ENCODE peak calls at places on chromosomes 4 and X, in five cellular contexts. C is neural progenitor cell; D is HL-60; U is BJ; O is CD8-positive, alpha-beta T cell. V is an unnamed sample. For H3K27me3, the result is how much of the 10 kb centered on the place peaks cover.

GRCh38 chr4:14749910-14750309 is 252.4 kb upstream of the CPEB2 start:
- DNase-seq in D (peak), O (peak), C (peak), U (no peak), V (no peak)

GRCh38 chr4:10114607-10115006 is 2.0 kb downstream of the WDR1 start:
- DNase-seq in U (no peak), O (no peak), C (no peak), D (no peak), V (no peak)

GRCh38 chrX:7062276-7062675 is 85.2 kb upstream of the STS start:
- DNase-seq in O (no peak), U (no peak), C (no peak), D (no peak), V (no peak)

GRCh38 chr4:81472249-81473085 is 760 bp upstream of the RASGEF1B start:
- DNase-seq in O (peak), D (peak), U (no peak), C (peak), V (no peak)

GRCh38 chr4:150867148-150867547 is 147.9 kb downstream of the LRBA start:
- DNase-seq in C (peak), O (peak), D (peak), U (peak), V (no peak)

GRCh38 chr4:13521047-13521446 is 23.3 kb downstream of the NKX3-2 start:
- DNase-seq in C (no peak), O (no peak), U (no peak), D (no peak), V (no peak)

GRCh38 chr4:155615054-155615887 is 51.4 kb upstream of the GUCY1A1 start:
- DNase-seq in O (no peak), U (no peak), C (no peak), D (no peak), V (no peak)

GRCh38 chr4:178937130-178937529 is 1494.9 kb upstream of the AGA start:
- DNase-seq in D (no peak), U (no peak), O (no peak), C (no peak), V (no peak)

GRCh38 chr4:163566257-163566656 is 71.8 kb downstream of the TMA16 start:
- DNase-seq in U (no peak), D (no peak), C (no peak), O (no peak), V (no peak)

GRCh38 chr4:116796022-116796421 is 289.4 kb downstream of the TRAM1L1 start:
- DNase-seq in O (no peak), U (no peak), C (peak), D (no peak), V (no peak)

GRCh38 chrX:64394059-64394873 is 986 bp downstream of the MTMR8 start:
- DNase-seq in O (no peak), C (no peak), U (no peak), D (no peak), V (no peak)

GRCh38 chrX:146956760-146957159 is 142.2 kb upstream of the CXorf51A start:
- DNase-seq in O (no peak), C (no peak), U (no peak), D (no peak), V (no peak)

GRCh38 chr4:19224820-19225219 is 1026.9 kb upstream of the SLIT2 start:
- DNase-seq in U (no peak), C (peak), D (no peak), O (no peak), V (no peak)

GRCh38 chr4:168877779-168878491 is 132.1 kb downstream of the CBR4 start:
- DNase-seq in D (no peak), C (peak), U (no peak), O (peak), V (peak)

GRCh38 chr4:55372259-55372658 is 23.5 kb upstream of the TMEM165 start:
- DNase-seq in U (no peak), D (no peak), C (no peak), O (no peak), V (no peak)

GRCh38 chr4:169668069-169668721 is 47.8 kb downstream of the CLCN3 start:
- DNase-seq in O (no peak), D (no peak), C (no peak), U (no peak), V (no peak)

GRCh38 chr4:8081621-8082516 is 76.7 kb downstream of the ABLIM2 start:
- DNase-seq in U (no peak), O (no peak), D (no peak), C (no peak), V (no peak)
- H3K27me3 ChIP-seq in U (under half), O (under half), D (under half), C (under half), V (under half)

DNA sequence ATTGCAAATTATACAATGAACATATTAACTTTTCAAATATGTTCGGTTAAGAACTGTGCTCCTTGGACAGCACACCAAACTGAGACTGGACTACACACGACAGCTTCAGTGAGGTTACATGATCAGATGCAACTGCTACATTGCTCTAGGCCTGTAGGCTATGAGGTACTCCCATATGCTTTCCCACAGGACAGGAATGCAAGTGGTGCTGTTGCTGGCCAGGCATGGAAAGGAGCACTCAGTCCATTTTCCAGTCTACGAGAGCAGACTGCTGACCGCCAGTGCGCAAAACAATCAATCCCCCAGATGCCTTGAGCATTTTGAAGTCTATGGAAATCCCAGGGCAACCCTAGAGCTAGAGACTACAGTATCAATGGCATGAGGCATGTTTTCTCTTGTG is 70.9 kb upstream of the SPP1 start:
- DNase-seq in O (no peak), U (no peak), C (no peak), D (no peak), V (no peak)
- TF ChIP-seq CTCF in O (no peak), U (no peak), C (no peak), D (no peak), V (no peak)

GRCh38 chr4:7414736-7415510 is 19.8 kb downstream of the PSAPL1 start:
- DNase-seq in O (no peak), D (no peak), U (no peak), C (no peak), V (no peak)

GRCh38 chr4:7414046-7414445 is 20.7 kb downstream of the PSAPL1 start:
- DNase-seq in D (no peak), U (no peak), C (no peak), O (no peak), V (peak)

GRCh38 chr4:7416745-7417432 is 17.8 kb downstream of the PSAPL1 start:
- DNase-seq in U (no peak), D (no peak), C (no peak), O (no peak), V (no peak)

GRCh38 chr4:7417639-7418038 is 17.1 kb downstream of the PSAPL1 start:
- DNase-seq in U (no peak), C (no peak), O (no peak), D (no peak), V (no peak)

DNA sequence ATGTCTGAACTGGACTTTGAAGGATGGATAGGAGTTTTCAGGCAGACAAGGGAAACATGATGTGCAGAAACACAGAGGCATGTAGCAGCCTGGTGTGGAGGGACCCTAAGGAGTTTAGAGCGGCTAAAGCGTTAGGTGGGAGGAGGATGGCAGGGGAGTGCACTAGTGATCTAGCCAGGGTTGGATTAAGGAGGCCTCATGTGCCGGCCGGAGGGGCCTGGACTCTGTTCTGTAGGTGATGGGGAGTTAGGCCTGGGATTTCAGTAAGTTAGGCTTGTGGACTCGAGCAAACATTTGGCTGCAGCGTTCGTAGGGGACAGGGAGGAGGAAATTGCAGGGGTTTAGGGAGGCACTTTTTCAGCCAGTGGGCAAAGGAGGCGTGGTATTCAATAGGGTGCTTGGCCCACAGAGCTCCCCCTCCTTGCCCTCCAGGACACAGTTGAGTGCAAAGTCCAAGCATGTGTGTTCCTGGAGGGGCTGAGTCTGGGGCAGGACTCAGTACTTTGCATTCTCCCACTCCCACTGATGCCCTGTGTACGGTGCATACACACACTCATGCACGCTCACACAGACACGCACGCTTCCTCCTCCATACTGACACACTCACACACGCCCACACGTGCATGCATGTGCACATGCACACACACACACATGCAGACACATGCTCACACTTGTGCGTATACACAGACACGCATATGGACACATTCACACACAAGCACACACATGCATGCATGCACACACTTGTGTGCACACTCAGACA is 18.6 kb downstream of the PSAPL1 start:
- DNase-seq in D (no peak), C (no peak), U (no peak), O (no peak), V (no peak)
- H3K27me3 ChIP-seq in D (under half), C (under half), U (under half), O (under half), V (under half)

GRCh38 chr4:159481936-159482335 is 379.1 kb downstream of the RAPGEF2 start:
- DNase-seq in U (no peak), C (no peak), D (no peak), O (no peak), V (no peak)
- TF ChIP-seq CTCF in U (no peak), C (no peak), D (no peak), O (no peak), V (no peak)

GRCh38 chrX:72306851-72307645 is 1.3 kb upstream of the CITED1 start:
- DNase-seq in U (no peak), O (peak), D (peak), C (peak), V (peak)

GRCh38 chrX:72305286-72306084 is at the start of gene CITED1:
- DNase-seq in O (no peak), D (no peak), U (no peak), C (peak), V (no peak)

GRCh38 chrX:72304877-72305276 is 837 bp downstream of the CITED1 start:
- DNase-seq in U (no peak), D (no peak), O (no peak), C (peak), V (peak)

GRCh38 chrX:72307646-72308051 is 1.9 kb upstream of the CITED1 start:
- DNase-seq in D (no peak), U (no peak), O (no peak), C (peak), V (peak)

DNA sequence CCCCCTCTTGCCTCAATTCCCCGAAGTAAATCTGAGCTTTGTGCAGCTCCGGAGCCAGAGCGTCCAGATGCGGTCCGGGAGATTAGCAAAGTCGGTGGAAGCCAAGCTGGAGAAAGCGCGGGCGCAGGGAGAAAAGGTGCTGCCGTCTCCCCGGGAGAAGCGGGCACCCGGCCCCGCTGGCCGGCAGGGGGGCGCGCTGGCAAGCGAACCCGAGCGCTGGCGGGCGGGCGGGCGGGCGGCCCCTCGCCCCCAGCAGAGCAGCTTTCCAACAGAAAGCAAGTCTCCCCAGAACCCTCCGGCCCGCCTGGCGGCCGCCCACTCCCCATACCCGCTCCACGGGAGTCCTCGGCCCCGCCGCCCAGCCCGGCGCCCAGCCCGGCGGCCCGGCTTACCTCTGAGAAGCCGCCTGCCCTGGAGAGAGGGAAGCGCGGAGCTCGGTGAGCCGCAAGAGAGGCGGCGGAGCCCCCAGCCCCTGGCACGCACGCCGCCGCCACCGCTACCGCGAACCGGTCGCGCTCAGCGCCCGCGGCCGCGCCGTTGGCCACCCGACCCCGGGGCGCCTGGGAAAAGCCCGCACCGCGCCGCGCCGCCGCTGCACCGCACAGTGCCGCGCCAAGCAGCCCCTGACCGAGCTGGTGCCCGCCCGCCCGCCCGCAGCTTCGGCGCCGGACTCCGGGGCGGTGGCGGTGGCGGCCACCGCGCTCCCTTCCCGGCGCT is 529 bp upstream of the CITED1 start:
- DNase-seq in C (peak), D (no peak), U (no peak), O (no peak), V (peak)
- H3K27me3 ChIP-seq in C (half or more), D (under half), U (under half), O (under half), V (under half)

GRCh38 chr4:77156533-77156911 is 485 bp upstream of the CCNG2 start:
- DNase-seq in C (peak), U (peak), O (peak), D (peak), V (peak)

GRCh38 chr4:77159798-77160197 is 2.8 kb downstream of the CCNG2 start:
- DNase-seq in U (no peak), C (no peak), O (no peak), D (no peak), V (no peak)

GRCh38 chr4:77156912-77157858 is at the start of gene CCNG2:
- DNase-seq in U (no peak), O (peak), C (peak), D (peak), V (peak)

GRCh38 chr4:77158487-77158861 is 1.5 kb downstream of the CCNG2 start:
- DNase-seq in C (no peak), O (peak), D (no peak), U (no peak), V (peak)

GRCh38 chr4:77157859-77158486 is 966 bp downstream of the CCNG2 start:
- DNase-seq in D (peak), C (peak), U (no peak), O (peak), V (peak)
- TF ChIP-seq CTCF in D (no peak), C (no peak), U (no peak), O (no peak), V (no peak)

GRCh38 chr4:41748074-41748787 is at the start of gene PHOX2B:
- DNase-seq in O (no peak), C (peak), D (no peak), U (no peak), V (no peak)
- H3K27me3 ChIP-seq in O (under half), C (half or more), D (half or more), U (half or more), V (half or more)

V was measured in thyroid gland.